ENCODE peak calls at places on chromosomes 5 and 9, in eight cellular contexts. Y is effector CD8-positive, alpha-beta T cell; F is stomach; J is amniotic stem cell; H is T-cell; P is activated naive CD8-positive, alpha-beta T cell treated with anti-CD3 and anti-CD28 coated beads, Interleukin-2, amount 50 U/mL, for 24 hours; U is AG20443; D is NAMALWA. C is an unnamed sample.

GRCh38 chr9:128479262-128479661 is 23.5 kb downstream of the ODF2 start:
- DNase-seq in U (no peak), H (no peak), J (no peak), Y (no peak), P (no peak), D (no peak), F (no peak), C (no peak)

GRCh38 chr5:61948151-61948550 is 357.9 kb upstream of the KIF2A start:
- DNase-seq in H (no peak), P (no peak), F (no peak), J (no peak), Y (no peak), U (no peak), D (no peak), C (no peak)

GRCh38 chr9:36748322-36748899 is 175.7 kb downstream of the MELK start:
- DNase-seq in H (no peak), F (peak), D (peak), P (peak), U (peak), J (no peak), Y (no peak), C (peak)

GRCh38 chr9:137761032-137761431 is 116.5 kb upstream of the CACNA1B start:
- DNase-seq in F (no peak), H (no peak), J (no peak), Y (no peak), D (peak), P (peak), U (no peak), C (no peak)

GRCh38 chr5:75933489-75933888 is 149.7 kb upstream of the SV2C start:
- DNase-seq in Y (no peak), H (no peak), D (no peak), U (no peak), F (no peak), P (no peak), J (no peak), C (no peak)

GRCh38 chr5:56725709-56726108 is 89.6 kb upstream of the MAP3K1 start:
- DNase-seq in Y (no peak), D (no peak), H (no peak), F (no peak), U (no peak), P (no peak), J (no peak), C (no peak)

GRCh38 chr5:116652196-116652729 is 77.6 kb upstream of the SEMA6A start:
- DNase-seq in H (no peak), U (peak), Y (no peak), D (peak), J (no peak), P (no peak), F (no peak), C (no peak)

GRCh38 chr5:98839469-98840383 is 66.3 kb downstream of the RGMB start:
- DNase-seq in D (peak), J (no peak), P (peak), F (no peak), U (peak), Y (no peak), H (no peak), C (no peak)

GRCh38 chr9:11549311-11549794 is 936.6 kb upstream of the PTPRD start:
- DNase-seq in U (no peak), F (no peak), J (no peak), D (no peak), H (no peak), P (no peak), Y (no peak), C (no peak)

GRCh38 chr5:156121234-156121633 is 205.7 kb upstream of the SGCD start:
- DNase-seq in Y (no peak), D (no peak), U (no peak), J (peak), H (no peak), P (no peak), F (no peak), C (no peak)

GRCh38 chr9:138096192-138096845 is 218.7 kb downstream of the CACNA1B start:
- DNase-seq in H (no peak), U (no peak), P (no peak), Y (no peak), J (no peak), F (peak), D (no peak), C (peak)

GRCh38 chr5:139636975-139637408 is 11.2 kb upstream of the CXXC5 start:
- DNase-seq in U (no peak), D (peak), J (no peak), Y (no peak), P (no peak), H (no peak), F (no peak), C (no peak)

GRCh38 chr5:18394154-18394804 is 760.0 kb downstream of the TAF11L14 start:
- DNase-seq in F (peak), U (peak), H (no peak), D (peak), J (no peak), P (peak), Y (no peak), C (peak)

GRCh38 chr5:138461343-138462125 is 3.7 kb upstream of the EGR1 start:
- DNase-seq in U (peak), J (peak), Y (no peak), F (peak), D (no peak), P (no peak), H (no peak), C (no peak)

GRCh38 chr5:55338092-55338613 is 30.4 kb downstream of the MTREX start:
- DNase-seq in H (no peak), F (no peak), P (no peak), J (no peak), D (no peak), Y (no peak), U (no peak), C (no peak)

GRCh38 chr5:73336366-73336765 is 112.2 kb downstream of the FOXD1 start:
- DNase-seq in J (no peak), H (no peak), Y (no peak), U (no peak), F (no peak), D (no peak), P (no peak), C (no peak)

GRCh38 chr5:136132557-136133415 is at the start of gene SMAD5:
- DNase-seq in H (peak), Y (peak), D (peak), J (peak), P (peak), U (peak), F (peak), C (no peak)

GRCh38 chr5:125865166-125865815 is 557.9 kb upstream of the GRAMD2B start:
- DNase-seq in J (no peak), Y (no peak), F (no peak), U (no peak), D (no peak), H (no peak), P (no peak), C (no peak)

GRCh38 chr9:124300312-124300711 is 42.6 kb downstream of the NEK6 start:
- DNase-seq in U (no peak), P (no peak), Y (no peak), D (no peak), F (no peak), J (no peak), H (no peak), C (no peak)

GRCh38 chr5:73497537-73498056 is 645 bp upstream of the BTF3 start:
- DNase-seq in F (no peak), U (no peak), P (no peak), D (no peak), H (no peak), J (no peak), Y (no peak), C (no peak)

GRCh38 chr5:147565524-147565923 is 55.7 kb upstream of the DPYSL3 start:
- DNase-seq in U (peak), Y (no peak), F (no peak), D (no peak), H (no peak), J (no peak), P (no peak), C (no peak)

GRCh38 chr5:139711067-139711851 is 63.1 kb downstream of the CXXC5 start:
- DNase-seq in P (peak), D (peak), H (peak), U (peak), J (no peak), Y (peak), F (no peak), C (peak)

GRCh38 chr9:18059043-18059442 is 414.9 kb upstream of the ADAMTSL1 start:
- DNase-seq in Y (no peak), J (no peak), F (no peak), P (no peak), D (no peak), U (no peak), H (no peak), C (no peak)

GRCh38 chr9:136014928-136015633 is 53.9 kb upstream of the UBAC1 start:
- DNase-seq in F (no peak), P (no peak), J (no peak), Y (no peak), U (no peak), D (no peak), H (no peak), C (no peak)

GRCh38 chr9:20473566-20474116 is 148.7 kb downstream of the MLLT3 start:
- DNase-seq in Y (no peak), H (no peak), P (no peak), D (no peak), J (no peak), F (no peak), U (peak), C (no peak)

GRCh38 chr5:29079771-29080170 is 2041.4 kb upstream of the CDH9 start:
- DNase-seq in F (no peak), D (peak), P (no peak), Y (no peak), H (no peak), U (no peak), J (no peak), C (no peak)

GRCh38 chr9:10612649-10613398 is at the start of gene PTPRD:
- DNase-seq in D (no peak), F (peak), U (peak), J (no peak), Y (no peak), H (no peak), P (peak), C (peak)

GRCh38 chr5:173443971-173444370 is 115.8 kb upstream of the STC2 start:
- DNase-seq in F (no peak), D (no peak), P (no peak), J (no peak), H (no peak), Y (no peak), U (no peak), C (no peak)

GRCh38 chr5:136004436-136004835 is 24.4 kb upstream of the TGFBI start:
- DNase-seq in U (peak), D (no peak), F (no peak), H (no peak), P (no peak), Y (no peak), J (no peak), C (no peak)

GRCh38 chr9:33430942-33431341 is 16.5 kb downstream of the AQP3 start:
- DNase-seq in U (peak), Y (no peak), D (no peak), H (no peak), F (no peak), P (no peak), J (no peak), C (no peak)

GRCh38 chr5:1210832-1211251 is 9.4 kb downstream of the SLC6A19 start:
- DNase-seq in U (no peak), Y (no peak), J (no peak), F (no peak), D (no peak), H (no peak), P (no peak), C (no peak)

GRCh38 chr9:35981704-35982103 is 23.8 kb upstream of the OR2S2 start:
- DNase-seq in U (no peak), F (no peak), D (no peak), H (no peak), P (no peak), J (no peak), Y (no peak), C (no peak)

GRCh38 chr9:13064060-13064459 is 215.4 kb downstream of the MPDZ start:
- DNase-seq in J (no peak), H (no peak), D (no peak), F (no peak), U (no peak), Y (no peak), P (no peak), C (no peak)

GRCh38 chr5:53473644-53474043 is 6.8 kb upstream of the FST start:
- DNase-seq in H (no peak), J (no peak), P (no peak), D (no peak), U (no peak), Y (no peak), F (no peak), C (no peak)

GRCh38 chr9:136512651-136513066 is 29.8 kb upstream of the SEC16A start:
- DNase-seq in U (peak), F (no peak), J (no peak), P (no peak), D (peak), Y (peak), H (no peak), C (no peak)

GRCh38 chr5:1174122-1174936 is 27.1 kb upstream of the SLC6A19 start:
- DNase-seq in F (peak), H (no peak), Y (peak), P (peak), J (peak), U (peak), D (no peak), C (no peak)

GRCh38 chr5:124741711-124742496 is 4.5 kb downstream of the ZNF608 start:
- DNase-seq in F (peak), U (peak), D (peak), J (no peak), P (no peak), Y (no peak), H (no peak), C (no peak)

C was measured in naive thymus-derived CD4-positive, alpha-beta T cell.